ENCODE peak calls at places on chromosomes 12 and 14, in six cellular contexts. M is HEK293T; O is CD4-positive, alpha-beta T cell; K is endothelial cell of umbilical vein; H is aorta; Z is T follicular helper cell. C is an unnamed sample.

GRCh38 chr14:90523544-90523943 is 126.7 kb downstream of the CALM1 start:
- DNase-seq in O (no peak), M (no peak), K (no peak), H (no peak), Z (no peak), C (no peak)

GRCh38 chr12:18158774-18159557 is 69.0 kb upstream of the RERGL start:
- DNase-seq in O (no peak), M (peak), Z (no peak), H (no peak), K (peak), C (no peak)

GRCh38 chr14:80942158-80942738 is 710 bp upstream of the CEP128 start:
- DNase-seq in K (peak), M (no peak), H (no peak), Z (no peak), O (no peak), C (no peak)

GRCh38 chr12:98744692-98745091 is 99.6 kb downstream of the APAF1 start:
- DNase-seq in K (no peak), O (no peak), Z (peak), H (no peak), M (no peak), C (no peak)

GRCh38 chr14:72173038-72173720 is 240.9 kb downstream of the RGS6 start:
- DNase-seq in Z (no peak), H (no peak), K (no peak), O (no peak), M (no peak), C (no peak)

GRCh38 chr14:34715108-34715863 is 893 bp upstream of the CFL2 start:
- DNase-seq in H (no peak), K (no peak), O (no peak), Z (no peak), M (no peak), C (no peak)

GRCh38 chr12:47590771-47591368 is 115.0 kb downstream of the RPAP3 start:
- DNase-seq in H (no peak), Z (no peak), M (no peak), K (no peak), O (no peak), C (no peak)

GRCh38 chr12:94879542-94879941 is 124.0 kb downstream of the NDUFA12 start:
- DNase-seq in M (no peak), O (no peak), K (no peak), H (no peak), Z (no peak), C (no peak)

GRCh38 chr12:108043750-108044149 is 85.3 kb upstream of the WSCD2 start:
- DNase-seq in K (no peak), H (no peak), O (no peak), M (no peak), Z (no peak), C (no peak)

GRCh38 chr12:122026706-122027328 is 5.1 kb downstream of the BCL7A start:
- DNase-seq in H (no peak), M (no peak), K (no peak), Z (no peak), O (no peak), C (no peak)

GRCh38 chr12:12734054-12734453 is 16.9 kb downstream of the CDKN1B start:
- DNase-seq in O (no peak), M (no peak), Z (no peak), H (no peak), K (no peak), C (no peak)

GRCh38 chr14:103281496-103282231 is 52.4 kb upstream of the EIF5 start:
- DNase-seq in O (no peak), Z (no peak), H (no peak), K (peak), M (peak), C (no peak)

GRCh38 chr12:47033797-47034555 is 45.4 kb upstream of the PCED1B start:
- DNase-seq in H (no peak), Z (no peak), O (no peak), M (no peak), K (no peak), C (no peak)

GRCh38 chr12:25694072-25694471 is 141.0 kb upstream of the LMNTD1 start:
- DNase-seq in M (no peak), Z (no peak), H (no peak), O (no peak), K (peak), C (no peak)

GRCh38 chr12:120820885-120821510 is 83.2 kb downstream of the SPPL3 start:
- DNase-seq in M (no peak), K (no peak), H (no peak), Z (peak), O (no peak), C (no peak)

GRCh38 chr12:117919479-117919878 is 49.3 kb downstream of the KSR2 start:
- DNase-seq in M (no peak), H (no peak), K (no peak), Z (no peak), O (no peak), C (no peak)

GRCh38 chr12:108798551-108799221 is 58.7 kb downstream of the SSH1 start:
- DNase-seq in M (no peak), H (peak), Z (no peak), K (peak), O (no peak), C (peak)

GRCh38 chr12:31018106-31018890 is 55.4 kb upstream of the DDX11 start:
- DNase-seq in H (no peak), K (peak), Z (no peak), O (no peak), M (no peak), C (no peak)

GRCh38 chr12:4107436-4107878 is 166.1 kb upstream of the CCND2 start:
- DNase-seq in K (peak), H (no peak), O (peak), Z (peak), M (peak), C (no peak)

GRCh38 chr14:34175574-34175973 is 224.7 kb upstream of the EGLN3 start:
- DNase-seq in O (no peak), H (no peak), Z (no peak), K (no peak), M (no peak), C (no peak)

GRCh38 chr14:100539766-100540140 is 47.5 kb downstream of the BEGAIN start:
- DNase-seq in Z (no peak), K (no peak), H (peak), O (no peak), M (no peak), C (no peak)

GRCh38 chr12:14950982-14951746 is 10.2 kb downstream of the ARHGDIB start:
- DNase-seq in M (no peak), Z (no peak), K (no peak), H (no peak), O (no peak), C (no peak)

GRCh38 chr12:53950441-53950781 is 4.3 kb upstream of the HOXC12 start:
- DNase-seq in H (no peak), Z (no peak), M (no peak), O (no peak), K (no peak), C (no peak)

GRCh38 chr14:56137842-56138241 is 19.6 kb downstream of the PELI2 start:
- DNase-seq in M (no peak), O (no peak), H (no peak), K (no peak), Z (no peak), C (no peak)

GRCh38 chr14:24353551-24354529 is 14.0 kb upstream of the RIPK3 start:
- DNase-seq in K (no peak), O (no peak), H (no peak), Z (no peak), M (no peak), C (no peak)

GRCh38 chr12:30928356-30929264 is 2.1 kb downstream of the TSPAN11 start:
- DNase-seq in Z (no peak), K (peak), O (no peak), H (no peak), M (no peak), C (no peak)

GRCh38 chr12:69027411-69027811 is 94.4 kb upstream of the CPM start:
- DNase-seq in H (no peak), M (no peak), Z (no peak), O (no peak), K (peak), C (no peak)

GRCh38 chr12:78885466-78885865 is 20.9 kb downstream of the SYT1 start:
- DNase-seq in K (no peak), Z (no peak), H (no peak), M (no peak), O (no peak), C (no peak)

GRCh38 chr12:73815072-73815660 is 722.5 kb upstream of the ATXN7L3B start:
- DNase-seq in O (no peak), K (no peak), H (no peak), Z (no peak), M (no peak), C (no peak)

GRCh38 chr12:56602239-56602638 is 27.9 kb downstream of the BAZ2A start:
- DNase-seq in Z (no peak), O (no peak), M (no peak), K (no peak), H (no peak), C (no peak)

GRCh38 chr12:92133795-92134637 is 11.6 kb downstream of the BTG1 start:
- DNase-seq in Z (no peak), O (no peak), M (no peak), K (no peak), H (no peak), C (no peak)

GRCh38 chr14:22200977-22201605 is 387.9 kb downstream of the DAD1 start:
- DNase-seq in O (no peak), H (no peak), K (peak), Z (peak), M (peak), C (no peak)

GRCh38 chr14:52313903-52314481 is at the start of gene PTGER2:
- DNase-seq in O (peak), H (peak), K (peak), Z (peak), M (peak), C (no peak)

C was measured in amygdala.